ENCODE peak calls at places on chromosomes 16 and 17, in four cellular contexts. E is GM13977, T is psoas muscle, G is Kasumi-1. Z is an unnamed sample.

GRCh38 chr17:32007463-32008298 is 498 bp downstream of the LRRC37B start:
- DNase-seq in G (peak; percentile 57), E (peak; percentile 59), T (peak; percentile 19), Z (peak; percentile 37)

GRCh38 chr16:54998834-54999233 is 68.2 kb downstream of the IRX5 start:
- DNase-seq in E (no peak), G (no peak), T (no peak), Z (no peak)

GRCh38 chr17:76816590-76817135 is 51.5 kb upstream of the MGAT5B start:
- DNase-seq in T (no peak), E (peak; percentile 70), G (peak; percentile 95), Z (peak; percentile 46)

GRCh38 chr17:79084291-79085153 is 9.9 kb downstream of the ENGASE start:
- DNase-seq in E (no peak), G (no peak), T (peak; percentile 9), Z (no peak)

GRCh38 chr17:57541472-57542394 is 203.4 kb downstream of the CCDC182 start:
- DNase-seq in E (no peak), T (peak; percentile 75), G (no peak), Z (no peak)

GRCh38 chr17:79353016-79353415 is 257.8 kb downstream of the RBFOX3 start:
- DNase-seq in G (no peak), E (no peak), T (no peak), Z (no peak)

GRCh38 chr17:74199306-74200092 is 4.0 kb upstream of the RPL38 start:
- DNase-seq in E (peak; percentile 79), G (peak; percentile 82), T (peak; percentile 69), Z (peak; percentile 72)

GRCh38 chr17:77470800-77471733 is 330.3 kb downstream of the SEC14L1 start:
- DNase-seq in T (no peak), G (no peak), E (no peak), Z (no peak)

GRCh38 chr16:11550651-11551498 is 35.8 kb downstream of the LITAF start:
- DNase-seq in E (no peak), T (no peak), G (no peak), Z (no peak)

GRCh38 chr16:79691001-79691400 is 90.5 kb upstream of the MAF start:
- DNase-seq in T (no peak), E (no peak), G (no peak), Z (no peak)

GRCh38 chr16:68737046-68737729 is at the start of gene CDH1:
- DNase-seq in G (no peak), E (peak; percentile 70), T (no peak), Z (peak; percentile 32)

GRCh38 chr16:31868701-31869167 is 4.9 kb upstream of the ZNF267 start:
- DNase-seq in E (peak; percentile 55), T (peak; percentile 71), G (peak; percentile 98), Z (peak; percentile 83)

GRCh38 chr17:28763804-28764266 is 20.0 kb downstream of the TRAF4 start:
- DNase-seq in T (peak; percentile 67), G (peak; percentile 82), E (peak; percentile 74), Z (peak; percentile 67)

Z was measured in B cell.